ENCODE peak calls at places on chromosomes 3 and 15, in five cellular contexts. P is spleen, A is body of pancreas, E is A549, J is heart left ventricle. Z is an unnamed sample.

GRCh38 chr3:132228923-132229322 is 88.3 kb upstream of the ACP3 start:
- DNase-seq in P (no peak), A (no peak), E (peak), J (no peak), Z (no peak)

GRCh38 chr3:120153294-120153693 is 59.0 kb upstream of the GSK3B start:
- DNase-seq in P (no peak), A (no peak), E (no peak), J (no peak), Z (peak)

GRCh38 chr3:25885544-25885943 is 95.7 kb downstream of the OXSM start:
- DNase-seq in P (no peak), A (no peak), E (no peak), J (no peak), Z (peak)

GRCh38 chr15:42157981-42158765 is 1.7 kb upstream of the PLA2G4F start:
- DNase-seq in P (no peak), A (no peak), E (no peak), J (no peak), Z (peak)

GRCh38 chr15:67137319-67137718 is 71.9 kb downstream of the SMAD3 start:
- DNase-seq in P (no peak), A (no peak), E (no peak), J (no peak), Z (no peak)

GRCh38 chr15:91537868-91538267 is 315.6 kb upstream of the SLCO3A1 start:
- DNase-seq in P (no peak), A (no peak), E (no peak), J (no peak), Z (no peak)

GRCh38 chr15:89101302-89102191 is 13.3 kb downstream of the ABHD2 start:
- DNase-seq in P (no peak), A (peak), E (peak), J (peak), Z (peak)

GRCh38 chr3:188179006-188179966 is 25.3 kb downstream of the LPP start:
- DNase-seq in P (no peak), A (no peak), E (no peak), J (no peak), Z (no peak)

GRCh38 chr3:164004205-164004604 is 1074.1 kb downstream of the SI start:
- DNase-seq in P (peak), A (no peak), E (no peak), J (no peak), Z (no peak)

GRCh38 chr3:107975529-107976203 is 115.2 kb downstream of the CD47 start:
- DNase-seq in P (no peak), A (no peak), E (no peak), J (no peak), Z (no peak)

GRCh38 chr15:77107531-77108355 is 36.8 kb upstream of the TSPAN3 start:
- DNase-seq in P (no peak), A (peak), E (peak), J (no peak), Z (peak)

GRCh38 chr3:68103811-68104210 is 449.4 kb upstream of the SUCLG2 start:
- DNase-seq in P (no peak), A (no peak), E (no peak), J (no peak), Z (no peak)

GRCh38 chr3:87045473-87045872 is 54.5 kb upstream of the VGLL3 start:
- DNase-seq in P (no peak), A (no peak), E (no peak), J (no peak), Z (no peak)

GRCh38 chr3:52437326-52438103 is 7.4 kb downstream of the SEMA3G start:
- DNase-seq in P (no peak), A (peak), E (no peak), J (peak), Z (no peak)

GRCh38 chr15:58185439-58185838 is 47.3 kb downstream of the AQP9 start:
- DNase-seq in P (no peak), A (no peak), E (no peak), J (no peak), Z (no peak)

GRCh38 chr3:40920041-40920440 is 279.3 kb upstream of the CTNNB1 start:
- DNase-seq in P (no peak), A (no peak), E (no peak), J (no peak), Z (peak)

GRCh38 chr3:104992618-104993017 is 374.1 kb upstream of the ALCAM start:
- DNase-seq in P (no peak), A (no peak), E (no peak), J (no peak), Z (no peak)

GRCh38 chr15:22979699-22980188 is 424 bp downstream of the CYFIP1 start:
- DNase-seq in P (peak), A (peak), E (no peak), J (no peak), Z (no peak)

GRCh38 chr3:41808618-41809017 is 153.3 kb downstream of the ULK4 start:
- DNase-seq in P (no peak), A (peak), E (no peak), J (no peak), Z (no peak)

GRCh38 chr15:73175382-73175781 is 123.1 kb downstream of the NEO1 start:
- DNase-seq in P (no peak), A (no peak), E (no peak), J (no peak), Z (no peak)

GRCh38 chr3:134751831-134752230 is 43.2 kb upstream of the EPHB1 start:
- DNase-seq in P (no peak), A (no peak), E (no peak), J (no peak), Z (no peak)

GRCh38 chr15:90637693-90638092 is 79.5 kb upstream of the BLM start:
- DNase-seq in P (no peak), A (no peak), E (no peak), J (no peak), Z (no peak)

GRCh38 chr15:34490421-34491193 is 53.0 kb upstream of the GOLGA8A start:
- DNase-seq in P (peak), A (peak), E (no peak), J (no peak), Z (no peak)

GRCh38 chr3:41907330-41908073 is 54.4 kb downstream of the ULK4 start:
- DNase-seq in P (no peak), A (no peak), E (no peak), J (no peak), Z (peak)

GRCh38 chr15:63339836-63340235 is 41.8 kb downstream of the CA12 start:
- DNase-seq in P (no peak), A (no peak), E (no peak), J (no peak), Z (no peak)

GRCh38 chr3:88003115-88003755 is 55.6 kb downstream of the CGGBP1 start:
- DNase-seq in P (no peak), A (no peak), E (peak), J (no peak), Z (peak)

GRCh38 chr3:46998121-46998851 is 18.8 kb downstream of the NBEAL2 start:
- DNase-seq in P (peak), A (peak), E (peak), J (peak), Z (peak)

GRCh38 chr15:84009616-84010015 is 226.0 kb upstream of the GOLGA6L4 start:
- DNase-seq in P (no peak), A (no peak), E (no peak), J (no peak), Z (no peak)

GRCh38 chr3:117104792-117105191 is 395.2 kb downstream of the TUSC7 start:
- DNase-seq in P (no peak), A (no peak), E (no peak), J (no peak), Z (no peak)

GRCh38 chr3:61684386-61684785 is 123.0 kb downstream of the PTPRG start:
- DNase-seq in P (no peak), A (no peak), E (no peak), J (no peak), Z (no peak)

GRCh38 chr3:138479355-138479964 is 45.0 kb downstream of the ESYT3 start:
- DNase-seq in P (no peak), A (peak), E (peak), J (no peak), Z (no peak)

GRCh38 chr3:13452490-13453335 is 27.4 kb upstream of the HDAC11 start:
- DNase-seq in P (no peak), A (peak), E (peak), J (no peak), Z (peak)

GRCh38 chr3:142098974-142099373 is 50.4 kb downstream of the TFDP2 start:
- DNase-seq in P (no peak), A (no peak), E (no peak), J (no peak), Z (peak)

GRCh38 chr15:69478259-69478687 is 25.7 kb downstream of the RPLP1 start:
- DNase-seq in P (peak), A (peak), E (peak), J (no peak), Z (no peak)

GRCh38 chr3:61564405-61565059 is 3.2 kb downstream of the PTPRG start:
- DNase-seq in P (peak), A (peak), E (no peak), J (peak), Z (peak)

GRCh38 chr15:31304736-31305365 is 21.8 kb upstream of the KLF13 start:
- DNase-seq in P (no peak), A (no peak), E (no peak), J (no peak), Z (no peak)

GRCh38 chr3:159922861-159923312 is 65.7 kb upstream of the IL12A start:
- DNase-seq in P (peak), A (no peak), E (no peak), J (no peak), Z (no peak)
- TF ChIP-seq POLR2A in P (no peak), A (no peak), E (no peak), J (no peak), Z (no peak)

DNA sequence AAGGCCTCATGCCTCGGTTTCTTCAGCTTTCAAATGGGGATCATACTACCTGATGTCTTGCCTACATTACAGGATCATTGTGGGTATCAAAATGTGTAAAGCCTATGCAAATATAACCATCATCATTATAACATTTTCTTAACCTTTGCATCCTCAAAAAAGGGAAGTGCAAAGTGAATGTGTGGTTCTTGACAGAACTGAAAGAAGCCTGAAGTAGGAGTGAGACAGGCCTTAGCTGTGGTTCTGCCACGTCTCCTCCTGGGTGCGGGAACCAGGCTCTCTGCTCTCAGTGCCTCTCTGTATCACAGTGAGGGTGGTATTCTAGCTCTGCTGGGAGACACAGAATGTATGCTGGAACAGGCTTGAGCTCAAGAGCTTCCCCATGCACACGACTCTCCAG is 316.9 kb upstream of the ICE2 start:
- DNase-seq in P (no peak), A (no peak), E (no peak), J (no peak), Z (no peak)
- TF ChIP-seq POLR2A in P (no peak), A (no peak), E (no peak), J (no peak), Z (no peak)

GRCh38 chr3:4982773-4983738 is 3.8 kb downstream of the BHLHE40 start:
- DNase-seq in P (no peak), A (peak), E (peak), J (no peak), Z (no peak)
- TF ChIP-seq POLR2A in P (no peak), A (no peak), E (no peak), J (no peak), Z (no peak)

GRCh38 chr15:59260090-59260489 is 53.4 kb downstream of the LDHAL6B start:
- DNase-seq in P (no peak), A (no peak), E (no peak), J (no peak), Z (no peak)
- TF ChIP-seq POLR2A in P (no peak), A (no peak), E (no peak), J (no peak), Z (no peak)

GRCh38 chr3:49316696-49317457 is 23.0 kb downstream of the USP4 start:
- DNase-seq in P (no peak), A (no peak), E (no peak), J (no peak), Z (no peak)
- TF ChIP-seq POLR2A in P (no peak), A (no peak), E (no peak), J (no peak), Z (no peak)

DNA sequence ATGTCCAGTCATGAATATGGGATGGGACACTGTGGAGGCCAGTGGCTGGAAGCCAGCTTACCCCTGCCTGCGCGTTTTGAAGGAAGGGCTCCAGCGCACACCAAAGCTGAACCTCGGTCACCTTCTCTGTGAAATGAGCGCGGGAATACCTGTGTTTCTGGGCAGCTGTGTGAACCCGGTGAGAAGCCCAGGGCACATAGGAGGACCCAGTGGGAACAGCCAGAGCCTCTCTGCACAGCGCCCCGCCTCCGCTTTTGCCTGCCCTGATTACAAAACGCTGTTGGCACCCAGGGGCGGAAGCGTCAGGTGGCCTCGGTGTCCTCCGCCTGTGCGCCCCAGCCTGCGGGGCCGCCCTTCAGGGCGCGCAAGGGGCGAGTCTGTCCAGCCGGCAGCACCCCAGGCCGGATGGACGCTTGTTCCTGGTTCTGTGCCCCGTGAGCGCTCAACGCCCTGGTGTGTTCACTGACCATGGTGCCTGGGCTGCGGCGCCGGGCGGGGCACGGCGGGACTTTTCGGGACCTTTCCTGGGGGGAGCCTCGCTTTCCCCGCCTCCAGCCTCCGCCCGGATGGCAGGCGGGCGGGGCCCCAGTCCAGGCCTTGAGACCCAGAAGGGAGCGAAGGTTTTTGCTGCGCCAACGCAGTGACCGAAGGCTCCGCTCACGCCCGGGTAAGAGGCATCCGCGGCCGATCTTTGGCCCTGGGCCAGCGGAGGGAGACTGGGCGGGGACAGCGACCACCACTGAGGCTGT is at the start of gene SQOR:
- DNase-seq in P (peak), A (peak), E (peak), J (peak), Z (peak)
- TF ChIP-seq POLR2A in P (no peak), A (peak), E (peak), J (no peak), Z (peak)

GRCh38 chr3:196179380-196180308 is 31.6 kb downstream of the ZDHHC19 start:
- DNase-seq in P (peak), A (no peak), E (no peak), J (no peak), Z (no peak)

GRCh38 chr3:196178993-196179379 is 32.2 kb downstream of the ZDHHC19 start:
- DNase-seq in P (no peak), A (no peak), E (no peak), J (no peak), Z (no peak)

GRCh38 chr3:196177967-196178366 is 33.2 kb downstream of the ZDHHC19 start:
- DNase-seq in P (no peak), A (no peak), E (no peak), J (no peak), Z (no peak)

GRCh38 chr3:196180346-196180745 is 30.9 kb downstream of the ZDHHC19 start:
- DNase-seq in P (peak), A (no peak), E (no peak), J (no peak), Z (no peak)

GRCh38 chr3:196181127-196181546 is 30.1 kb downstream of the ZDHHC19 start:
- DNase-seq in P (peak), A (no peak), E (no peak), J (no peak), Z (no peak)
- TF ChIP-seq POLR2A in P (no peak), A (no peak), E (no peak), J (no peak), Z (no peak)

GRCh38 chr3:156826896-156827882 is 1.0 kb downstream of the LEKR1 start:
- DNase-seq in P (no peak), A (no peak), E (no peak), J (no peak), Z (no peak)
- TF ChIP-seq POLR2A in P (no peak), A (no peak), E (no peak), J (no peak), Z (no peak)

GRCh38 chr3:11567516-11568467 is 75.9 kb downstream of the VGLL4 start:
- DNase-seq in P (no peak), A (no peak), E (peak), J (no peak), Z (peak)
- TF ChIP-seq POLR2A in P (no peak), A (no peak), E (no peak), J (no peak), Z (no peak)

GRCh38 chr3:186785517-186786018 is 2.2 kb downstream of the EIF4A2 start:
- DNase-seq in P (no peak), A (no peak), E (no peak), J (no peak), Z (no peak)

GRCh38 chr3:186789554-186790260 is 6.3 kb downstream of the EIF4A2 start:
- DNase-seq in P (no peak), A (no peak), E (no peak), J (no peak), Z (no peak)

GRCh38 chr3:186788482-186789370 is 5.3 kb downstream of the EIF4A2 start:
- DNase-seq in P (no peak), A (no peak), E (no peak), J (no peak), Z (no peak)

GRCh38 chr3:186786810-186787375 is 3.5 kb downstream of the EIF4A2 start:
- DNase-seq in P (no peak), A (no peak), E (no peak), J (no peak), Z (no peak)

GRCh38 chr3:186787642-186788481 is 4.5 kb downstream of the EIF4A2 start:
- DNase-seq in P (no peak), A (no peak), E (no peak), J (no peak), Z (no peak)
- TF ChIP-seq POLR2A in P (no peak), A (no peak), E (no peak), J (no peak), Z (no peak)